ENCODE peak calls at places on chromosomes 11 and 22, in seven cellular contexts. One of them, this sample, is unnamed.

GRCh38 chr22:40008726-40009125 is 14.0 kb downstream of the FAM83F start:
- DNase-seq in NCI-H774: no peak
- DNase-seq in cardiac muscle cell: no peak
- DNase-seq in activated naive CD4-positive, alpha-beta T cell treated with Interleukin-2 at 50 U/mL for 16 hours: no peak
- DNase-seq in cardiac fibroblast: no peak
- DNase-seq in germinal center: no peak
- DNase-seq in stimulated activated naive B cell treated with anti-CD40 and anti-IgM and Interleukin-4, amounts not matched to agents 10 μg/mL and 1 μg/mL and 100 μg/mL, for 72 hours: no peak
- DNase-seq in this sample: no peak

GRCh38 chr11:469684-470667 is 19.9 kb downstream of the PTDSS2 start:
- DNase-seq in cardiac fibroblast: peak; percentile 80
- DNase-seq in activated naive CD4-positive, alpha-beta T cell treated with Interleukin-2 at 50 U/mL for 16 hours: no peak
- DNase-seq in cardiac muscle cell: peak; percentile 90
- DNase-seq in stimulated activated naive B cell treated with anti-CD40 and anti-IgM and Interleukin-4, amounts not matched to agents 10 μg/mL and 1 μg/mL and 100 μg/mL, for 72 hours: no peak
- DNase-seq in germinal center: no peak
- DNase-seq in NCI-H774: no peak
- DNase-seq in this sample: peak; percentile 96

GRCh38 chr11:134399996-134400395 is 12.0 kb downstream of the B3GAT1 start:
- DNase-seq in cardiac muscle cell: no peak
- DNase-seq in activated naive CD4-positive, alpha-beta T cell treated with Interleukin-2 at 50 U/mL for 16 hours: no peak
- DNase-seq in NCI-H774: no peak
- DNase-seq in germinal center: no peak
- DNase-seq in stimulated activated naive B cell treated with anti-CD40 and anti-IgM and Interleukin-4, amounts not matched to agents 10 μg/mL and 1 μg/mL and 100 μg/mL, for 72 hours: no peak
- DNase-seq in cardiac fibroblast: no peak
- DNase-seq in this sample: no peak

GRCh38 chr11:102473543-102473942 is 21.0 kb upstream of the TMEM123 start:
- DNase-seq in cardiac fibroblast: no peak
- DNase-seq in germinal center: no peak
- DNase-seq in NCI-H774: no peak
- DNase-seq in cardiac muscle cell: no peak
- DNase-seq in stimulated activated naive B cell treated with anti-CD40 and anti-IgM and Interleukin-4, amounts not matched to agents 10 μg/mL and 1 μg/mL and 100 μg/mL, for 72 hours: no peak
- DNase-seq in activated naive CD4-positive, alpha-beta T cell treated with Interleukin-2 at 50 U/mL for 16 hours: no peak
- DNase-seq in this sample: no peak

GRCh38 chr11:91248199-91248807 is 976.3 kb upstream of the FAT3 start:
- DNase-seq in germinal center: no peak
- DNase-seq in activated naive CD4-positive, alpha-beta T cell treated with Interleukin-2 at 50 U/mL for 16 hours: no peak
- DNase-seq in stimulated activated naive B cell treated with anti-CD40 and anti-IgM and Interleukin-4, amounts not matched to agents 10 μg/mL and 1 μg/mL and 100 μg/mL, for 72 hours: no peak
- DNase-seq in cardiac fibroblast: peak; percentile 73
- DNase-seq in NCI-H774: peak; percentile 4
- DNase-seq in cardiac muscle cell: peak; percentile 57
- DNase-seq in this sample: no peak

GRCh38 chr11:64619196-64619595 is 28.2 kb downstream of the SLC22A12 start:
- DNase-seq in germinal center: no peak
- DNase-seq in stimulated activated naive B cell treated with anti-CD40 and anti-IgM and Interleukin-4, amounts not matched to agents 10 μg/mL and 1 μg/mL and 100 μg/mL, for 72 hours: no peak
- DNase-seq in NCI-H774: no peak
- DNase-seq in activated naive CD4-positive, alpha-beta T cell treated with Interleukin-2 at 50 U/mL for 16 hours: no peak
- DNase-seq in cardiac muscle cell: no peak
- DNase-seq in cardiac fibroblast: no peak
- DNase-seq in this sample: no peak

GRCh38 chr11:56624661-56625110 is 10.0 kb upstream of the OR5M1 start:
- DNase-seq in activated naive CD4-positive, alpha-beta T cell treated with Interleukin-2 at 50 U/mL for 16 hours: no peak
- DNase-seq in stimulated activated naive B cell treated with anti-CD40 and anti-IgM and Interleukin-4, amounts not matched to agents 10 μg/mL and 1 μg/mL and 100 μg/mL, for 72 hours: no peak
- DNase-seq in cardiac fibroblast: peak; percentile 74
- DNase-seq in NCI-H774: no peak
- DNase-seq in germinal center: no peak
- DNase-seq in cardiac muscle cell: peak; percentile 61
- DNase-seq in this sample: peak; percentile 26

GRCh38 chr11:114614127-114614720 is 18.6 kb upstream of the NXPE4 start:
- DNase-seq in stimulated activated naive B cell treated with anti-CD40 and anti-IgM and Interleukin-4, amounts not matched to agents 10 μg/mL and 1 μg/mL and 100 μg/mL, for 72 hours: no peak
- DNase-seq in activated naive CD4-positive, alpha-beta T cell treated with Interleukin-2 at 50 U/mL for 16 hours: no peak
- DNase-seq in cardiac muscle cell: no peak
- DNase-seq in cardiac fibroblast: no peak
- DNase-seq in germinal center: no peak
- DNase-seq in NCI-H774: no peak
- DNase-seq in this sample: no peak

GRCh38 chr11:18144243-18144642 is 11.9 kb downstream of the MRGPRX3 start:
- DNase-seq in cardiac muscle cell: no peak
- DNase-seq in activated naive CD4-positive, alpha-beta T cell treated with Interleukin-2 at 50 U/mL for 16 hours: no peak
- DNase-seq in stimulated activated naive B cell treated with anti-CD40 and anti-IgM and Interleukin-4, amounts not matched to agents 10 μg/mL and 1 μg/mL and 100 μg/mL, for 72 hours: no peak
- DNase-seq in cardiac fibroblast: peak; percentile 40
- DNase-seq in germinal center: no peak
- DNase-seq in NCI-H774: no peak
- DNase-seq in this sample: no peak